ENCODE peak calls at places on chromosome 13, in nine cellular contexts. Z is ovary; K is AG04449; N is neural crest cell; T is RWPE1; F is CD4-positive, alpha-beta T cell; M is cardiac fibroblast; D is kidney; Y is GM20000. V is an unnamed sample.

GRCh38 chr13:25588336-25589060 is 216.7 kb downstream of the ATP8A2 start:
- DNase-seq in Z (no peak), K (no peak), N (no peak), T (no peak), F (no peak), M (no peak), D (no peak), Y (no peak), V (no peak)

GRCh38 chr13:100388923-100389322 is 199.7 kb downstream of the GGACT start:
- DNase-seq in Z (no peak), K (no peak), N (no peak), T (no peak), F (no peak), M (no peak), D (no peak), Y (no peak), V (no peak)

GRCh38 chr13:36130542-36131214 is 504 bp downstream of the DCLK1 start:
- DNase-seq in Z (peak; percentile 26), K (no peak), N (peak; percentile 25), T (peak; percentile 16), F (no peak), M (peak; percentile 20), D (peak; percentile 76), Y (no peak), V (no peak)

GRCh38 chr13:65656740-65657329 is 1573.3 kb downstream of the PCDH9 start:
- DNase-seq in Z (no peak), K (no peak), N (no peak), T (peak; percentile 2), F (no peak), M (peak; percentile 58), D (no peak), Y (peak; percentile 2), V (no peak)

GRCh38 chr13:99981115-99982020 is at the start of gene ZIC2:
- DNase-seq in Z (no peak), K (no peak), N (no peak), T (no peak), F (no peak), M (no peak), D (peak; percentile 76), Y (no peak), V (no peak)

GRCh38 chr13:111906306-111906705 is 160.6 kb upstream of the SOX1 start:
- DNase-seq in Z (no peak), K (no peak), N (no peak), T (no peak), F (no peak), M (no peak), D (no peak), Y (no peak), V (no peak)

GRCh38 chr13:99979453-99980200 is 2.0 kb upstream of the ZIC2 start:
- DNase-seq in Z (no peak), K (no peak), N (no peak), T (no peak), F (no peak), M (no peak), D (peak; percentile 69), Y (no peak), V (no peak)

GRCh38 chr13:110280231-110280813 is 26.6 kb downstream of the COL4A1 start:
- DNase-seq in Z (no peak), K (no peak), N (no peak), T (no peak), F (no peak), M (peak; percentile 76), D (no peak), Y (no peak), V (no peak)

GRCh38 chr13:82522872-82523271 is 1359.4 kb downstream of the SLITRK1 start:
- DNase-seq in Z (no peak), K (no peak), N (no peak), T (no peak), F (no peak), M (no peak), D (no peak), Y (no peak), V (no peak)

GRCh38 chr13:24700539-24700938 is 20.3 kb downstream of the ATP12A start:
- DNase-seq in Z (no peak), K (no peak), N (no peak), T (no peak), F (no peak), M (no peak), D (no peak), Y (no peak), V (no peak)

GRCh38 chr13:65292488-65292901 is 1937.6 kb downstream of the PCDH9 start:
- DNase-seq in Z (no peak), K (peak; percentile 21), N (no peak), T (peak; percentile 1), F (no peak), M (peak; percentile 33), D (no peak), Y (no peak), V (no peak)

GRCh38 chr13:48728876-48729275 is 75.1 kb downstream of the CYSLTR2 start:
- DNase-seq in Z (no peak), K (no peak), N (no peak), T (no peak), F (no peak), M (no peak), D (no peak), Y (no peak), V (no peak)

GRCh38 chr13:38350114-38350617 is 515 bp downstream of the UFM1 start:
- DNase-seq in Z (peak; percentile 61), K (no peak), N (no peak), T (peak; percentile 63), F (peak; percentile 18), M (peak; percentile 66), D (peak; percentile 89), Y (peak; percentile 35), V (peak; percentile 49)

GRCh38 chr13:95937700-95938320 is 115.4 kb downstream of the UGGT2 start:
- DNase-seq in Z (no peak), K (no peak), N (no peak), T (no peak), F (no peak), M (no peak), D (no peak), Y (no peak), V (no peak)

GRCh38 chr13:42996584-42996983 is 4.5 kb upstream of the EPSTI1 start:
- DNase-seq in Z (no peak), K (peak; percentile 98), N (no peak), T (peak; percentile 85), F (no peak), M (peak; percentile 97), D (no peak), Y (no peak), V (no peak)
- TF ChIP-seq CTCF in Z (no peak), K (no peak), N (no peak), T (no peak), F (no peak), M (no peak), D (no peak), Y (no peak), V (no peak)

GRCh38 chr13:45446181-45446580 is 18.6 kb upstream of the COG3 start:
- DNase-seq in Z (no peak), K (no peak), N (no peak), T (no peak), F (no peak), M (peak; percentile 70), D (no peak), Y (no peak), V (no peak)

GRCh38 chr13:45445053-45445452 is 19.7 kb upstream of the COG3 start:
- DNase-seq in Z (no peak), K (no peak), N (no peak), T (no peak), F (no peak), M (no peak), D (no peak), Y (no peak), V (no peak)

GRCh38 chr13:45439000-45439399 is 20.8 kb upstream of the SLC25A30 start:
- DNase-seq in Z (no peak), K (no peak), N (no peak), T (no peak), F (no peak), M (no peak), D (no peak), Y (no peak), V (no peak)

GRCh38 chr13:45439781-45440462 is 21.7 kb upstream of the SLC25A30 start:
- DNase-seq in Z (no peak), K (no peak), N (no peak), T (no peak), F (no peak), M (peak; percentile 15), D (no peak), Y (no peak), V (no peak)

GRCh38 chr13:45441633-45442032 is 23.1 kb upstream of the COG3 start:
- DNase-seq in Z (no peak), K (no peak), N (no peak), T (peak; percentile 32), F (no peak), M (peak; percentile 40), D (no peak), Y (peak; percentile 30), V (no peak)
- TF ChIP-seq CTCF in Z (no peak), K (peak; percentile 28), N (peak; percentile 25), T (no peak), F (no peak), M (peak; percentile 38), D (no peak), Y (no peak), V (no peak)

GRCh38 chr13:20099319-20099718 is 61.5 kb downstream of the GJA3 start:
- DNase-seq in Z (no peak), K (no peak), N (no peak), T (no peak), F (no peak), M (no peak), D (no peak), Y (no peak), V (no peak)

GRCh38 chr13:20090349-20090748 is 70.5 kb downstream of the GJA3 start:
- DNase-seq in Z (no peak), K (no peak), N (no peak), T (no peak), F (no peak), M (no peak), D (no peak), Y (no peak), V (no peak)

DNA sequence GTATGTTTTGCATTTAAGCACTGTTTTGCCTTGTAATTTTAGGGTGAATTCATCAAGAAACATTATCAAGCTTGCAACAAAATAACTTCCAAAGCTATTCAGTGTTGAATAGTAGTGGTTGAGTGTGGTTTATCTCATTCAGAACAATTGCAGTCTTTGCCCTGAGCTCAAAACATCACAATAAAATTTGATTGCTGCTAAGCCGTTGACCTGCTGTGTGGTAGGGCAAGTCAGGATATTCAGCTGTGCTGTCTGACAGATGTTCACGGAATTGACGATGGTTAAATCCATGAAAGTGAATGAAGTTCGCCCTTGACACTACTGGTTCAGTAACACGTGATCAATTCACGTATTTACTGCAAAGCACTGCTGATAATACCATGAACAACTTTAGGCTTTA is 66.9 kb downstream of the GJA3 start:
- DNase-seq in Z (no peak), K (no peak), N (no peak), T (no peak), F (no peak), M (no peak), D (no peak), Y (no peak), V (no peak)
- TF ChIP-seq CTCF in Z (no peak), K (no peak), N (no peak), T (no peak), F (no peak), M (no peak), D (no peak), Y (no peak), V (no peak)

DNA sequence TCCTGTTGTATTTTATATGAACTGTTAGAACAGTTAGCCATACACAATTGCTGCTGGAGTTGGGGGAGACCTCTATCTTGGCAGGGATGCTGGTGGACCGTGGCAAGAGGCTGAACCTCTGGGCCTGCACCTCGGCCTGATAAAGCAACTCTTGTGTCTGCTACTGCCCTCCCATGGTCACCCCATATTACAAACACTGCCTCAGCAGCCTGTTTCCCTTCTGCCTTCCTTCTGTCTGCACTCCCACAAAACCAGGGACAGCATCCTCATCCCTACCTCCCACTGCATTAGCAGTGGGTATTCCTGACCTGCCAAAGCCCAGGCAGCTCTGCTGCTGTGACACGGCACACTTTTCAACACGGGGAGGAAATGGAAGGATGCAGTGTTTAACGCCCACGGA is 456.4 kb downstream of the FGF14 start:
- DNase-seq in Z (no peak), K (no peak), N (no peak), T (no peak), F (no peak), M (no peak), D (no peak), Y (no peak), V (no peak)
- TF ChIP-seq CTCF in Z (no peak), K (no peak), N (no peak), T (no peak), F (no peak), M (no peak), D (no peak), Y (no peak), V (no peak)